ENCODE peak calls at places on chromosomes 12 and 14, in six cellular contexts. P is neural progenitor cell, V is fibroblast of lung, W is colonic mucosa, B is IMR-90, O is H9. R is an unnamed sample.

GRCh38 chr12:19529933-19530630 is 90.8 kb downstream of the AEBP2 start:
- DNase-seq in V (peak; percentile 58), P (no peak), W (no peak), O (no peak), B (peak; percentile 59), R (no peak)

GRCh38 chr12:112466011-112466422 is 47.3 kb downstream of the PTPN11 start:
- DNase-seq in P (no peak), B (no peak), W (peak; percentile 31), V (no peak), O (no peak), R (no peak)

GRCh38 chr12:79993106-79993862 is 58.4 kb upstream of the PPP1R12A start:
- DNase-seq in V (no peak), O (peak; percentile 49), W (no peak), B (no peak), P (no peak), R (no peak)

GRCh38 chr14:33954016-33954598 is 3.2 kb upstream of the EGLN3 start:
- DNase-seq in O (no peak), V (no peak), P (no peak), W (no peak), B (no peak), R (no peak)

GRCh38 chr12:127147724-127148123 is 1119.2 kb upstream of the TMEM132C start:
- DNase-seq in B (no peak), P (no peak), W (no peak), O (no peak), V (no peak), R (no peak)

GRCh38 chr14:76805245-76805644 is 7.4 kb downstream of the ANGEL1 start:
- DNase-seq in O (no peak), W (no peak), P (no peak), V (no peak), B (no peak), R (no peak)

GRCh38 chr14:36471431-36471830 is 48.6 kb downstream of the NKX2-1 start:
- DNase-seq in P (no peak), B (no peak), V (no peak), O (no peak), W (no peak), R (no peak)

GRCh38 chr12:93025145-93026103 is 96.3 kb upstream of the EEA1 start:
- DNase-seq in V (peak; percentile 84), B (peak; percentile 75), P (peak; percentile 36), O (no peak), W (no peak), R (no peak)

GRCh38 chr14:102883028-102883953 is 39.2 kb upstream of the AMN start:
- DNase-seq in O (no peak), W (no peak), V (no peak), B (no peak), P (no peak), R (no peak)

GRCh38 chr12:52627395-52628110 is 9.2 kb upstream of the KRT73 start:
- DNase-seq in W (no peak), O (peak; percentile 17), B (no peak), V (no peak), P (no peak), R (no peak)

GRCh38 chr12:126189856-126190255 is 1124.6 kb downstream of the AACS start:
- DNase-seq in V (no peak), P (no peak), W (no peak), O (no peak), B (no peak), R (no peak)

GRCh38 chr12:55727643-55728184 is 1.1 kb downstream of the CD63 start:
- DNase-seq in W (peak; percentile 74), V (peak; percentile 51), P (peak; percentile 23), O (no peak), B (peak; percentile 61), R (peak; percentile 84)

GRCh38 chr14:44803239-44803905 is 158.4 kb downstream of the KLHL28 start:
- DNase-seq in B (peak; percentile 64), O (no peak), V (peak; percentile 71), P (peak; percentile 61), W (no peak), R (no peak)

GRCh38 chr12:96448287-96448686 is 41.1 kb upstream of the CFAP54 start:
- DNase-seq in P (no peak), B (peak; percentile 96), V (peak; percentile 57), W (no peak), O (no peak), R (no peak)

GRCh38 chr12:67534671-67535070 is 113.9 kb upstream of the DYRK2 start:
- DNase-seq in V (peak; percentile 91), W (no peak), P (no peak), O (no peak), B (peak; percentile 70), R (no peak)

GRCh38 chr12:104138747-104139186 is 757 bp upstream of the NFYB start:
- DNase-seq in B (no peak), P (peak; percentile 31), V (peak; percentile 17), W (no peak), O (peak; percentile 45), R (no peak)

GRCh38 chr12:113896841-113897240 is 69.3 kb downstream of the RBM19 start:
- DNase-seq in P (no peak), O (no peak), V (no peak), W (no peak), B (no peak), R (no peak)

GRCh38 chr14:31926123-31926522 is 151.0 kb upstream of the ARHGAP5 start:
- DNase-seq in V (peak; percentile 65), B (peak; percentile 53), O (no peak), P (peak; percentile 70), W (no peak), R (no peak)

GRCh38 chr12:4277205-4277543 is 3.6 kb downstream of the CCND2 start:
- DNase-seq in B (no peak), V (no peak), O (no peak), W (no peak), P (no peak), R (no peak)
- TF ChIP-seq CTCF in B (no peak), V (no peak), O (no peak), W (no peak), P (no peak), R (no peak)

DNA sequence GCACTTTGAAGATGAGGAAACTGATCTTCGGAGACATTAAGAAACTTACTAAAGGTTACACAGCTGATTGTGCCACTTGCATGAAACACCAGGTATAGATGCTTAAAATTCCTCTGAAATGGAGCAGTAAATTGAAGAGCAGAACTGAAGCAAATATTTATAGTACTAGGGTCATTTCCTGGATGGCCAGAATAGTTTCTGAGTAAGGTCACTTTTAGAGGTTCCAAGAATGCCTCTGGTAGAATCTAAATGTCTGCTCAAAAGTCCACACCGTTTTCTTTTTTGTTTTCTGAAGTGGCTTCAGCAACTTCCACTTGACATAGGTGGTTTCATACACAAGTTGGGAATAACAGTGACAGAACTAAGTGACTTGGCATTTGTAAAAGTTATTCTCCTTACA is 19.4 kb downstream of the TPH2 start:
- DNase-seq in B (peak; percentile 65), P (no peak), V (no peak), O (no peak), W (no peak), R (no peak)
- H3K9ac ChIP-seq in B (no peak overlapping the region), P (no peak overlapping the region), V (no peak overlapping the region), O (no peak overlapping the region), W (no peak overlapping the region), R (no peak overlapping the region)

GRCh38 chr12:58443273-58443980 is 476.9 kb downstream of the LRIG3 start:
- DNase-seq in P (peak; percentile 42), V (peak; percentile 40), O (peak; percentile 45), B (peak; percentile 13), W (peak; percentile 25), R (no peak)
- TF ChIP-seq CTCF in P (peak; percentile 62), V (peak; percentile 43), O (peak; percentile 79), B (peak; percentile 44), W (peak; percentile 48), R (peak; percentile 36)

GRCh38 chr14:83874662-83875061 is 1655.3 kb upstream of the FLRT2 start:
- DNase-seq in O (no peak), B (peak; percentile 80), V (no peak), W (no peak), P (no peak), R (no peak)
- H3K9ac ChIP-seq in O (no peak overlapping the region), B (no peak overlapping the region), V (no peak overlapping the region), W (no peak overlapping the region), P (no peak overlapping the region), R (no peak overlapping the region)